ENCODE peak calls at places on chromosomes 12 and 14, in eight cellular contexts. K is ACHN; G is gastrocnemius medialis; P is BJ; M is SHP77 treated with DMSO at 0.1 percent for 48 hours; A is frontal cortex; J is dermis blood vessel endothelial cell; I is activated CD4-positive, alpha-beta T cell treated with anti-CD3 and anti-CD28 coated beads, Interleukin-2, amount 10 ng/mL, durations not matched to agents 7 days and 5 days. R is an unnamed sample.

GRCh38 chr14:88023658-88024187 is 18.8 kb downstream of the GPR65 start:
- DNase-seq in K (no peak), G (no peak), P (no peak), M (no peak), A (no peak), J (no peak), I (peak), R (no peak)

GRCh38 chr12:129819391-129819790 is 84.4 kb downstream of the TMEM132D start:
- DNase-seq in K (peak), G (no peak), P (no peak), M (no peak), A (no peak), J (no peak), I (no peak), R (no peak)

GRCh38 chr12:49362077-49362476 is 5.2 kb upstream of the SPATS2 start:
- DNase-seq in K (no peak), G (no peak), P (no peak), M (no peak), A (no peak), J (no peak), I (no peak), R (no peak)

GRCh38 chr12:19199322-19199721 is 69.8 kb downstream of the PLEKHA5 start:
- DNase-seq in K (no peak), G (no peak), P (no peak), M (no peak), A (no peak), J (no peak), I (no peak), R (no peak)

GRCh38 chr12:49565119-49565955 is 2.6 kb downstream of the MCRS1 start:
- DNase-seq in K (no peak), G (peak), P (no peak), M (no peak), A (no peak), J (no peak), I (no peak), R (no peak)

GRCh38 chr12:94211011-94211410 is 62.6 kb downstream of the PLXNC1 start:
- DNase-seq in K (no peak), G (no peak), P (no peak), M (no peak), A (no peak), J (no peak), I (no peak), R (no peak)

GRCh38 chr12:47547077-47547476 is 158.8 kb downstream of the RPAP3 start:
- DNase-seq in K (peak), G (no peak), P (no peak), M (no peak), A (no peak), J (peak), I (no peak), R (no peak)

GRCh38 chr12:66063976-66064375 is 66.6 kb downstream of the LLPH start:
- DNase-seq in K (no peak), G (no peak), P (no peak), M (no peak), A (no peak), J (no peak), I (no peak), R (no peak)

GRCh38 chr12:121903202-121903601 is 14.6 kb downstream of the PSMD9 start:
- DNase-seq in K (no peak), G (no peak), P (no peak), M (no peak), A (no peak), J (no peak), I (no peak), R (no peak)

GRCh38 chr12:107522692-107523477 is 162.7 kb upstream of the PWP1 start:
- DNase-seq in K (peak), G (no peak), P (no peak), M (peak), A (no peak), J (no peak), I (no peak), R (no peak)

GRCh38 chr12:28652239-28652638 is 462.0 kb downstream of the CCDC91 start:
- DNase-seq in K (no peak), G (no peak), P (no peak), M (no peak), A (no peak), J (no peak), I (no peak), R (no peak)

GRCh38 chr14:68719634-68720384 is 73.1 kb downstream of the ZFP36L1 start:
- DNase-seq in K (no peak), G (no peak), P (no peak), M (no peak), A (no peak), J (peak), I (no peak), R (no peak)